ENCODE peak calls at places on chromosomes 6 and 20, in four cellular contexts. L is NCI-H1694 treated with DMSO at 0.1 percent for 48 hours; Y is activated T-cell treated with anti-CD3 and anti-CD28 coated beads, Interleukin-2, amount 50 U/mL, for 72 hours; Z is iPS-NIHi11. M is an unnamed sample.

GRCh38 chr6:80547827-80548226 is 441.4 kb downstream of the BCKDHB start:
- DNase-seq in L (no peak), Y (no peak), Z (no peak), M (peak; percentile 90)

GRCh38 chr6:33726696-33727095 is 15.2 kb upstream of the UQCC2 start:
- DNase-seq in L (no peak), Y (no peak), Z (no peak), M (no peak)

GRCh38 chr6:118665011-118665410 is 13.6 kb upstream of the CEP85L start:
- DNase-seq in L (no peak), Y (no peak), Z (no peak), M (no peak)

GRCh38 chr6:9140861-9141534 is 705.7 kb upstream of the SLC35B3 start:
- DNase-seq in L (peak; percentile 22), Y (no peak), Z (no peak), M (peak; percentile 9)

GRCh38 chr20:48702388-48703041 is 125.3 kb downstream of the PREX1 start:
- DNase-seq in L (no peak), Y (no peak), Z (peak; percentile 75), M (no peak)

GRCh38 chr6:2749972-2750600 is 636 bp downstream of the MYLK4 start:
- DNase-seq in L (peak; percentile 57), Y (peak; percentile 70), Z (peak; percentile 72), M (peak; percentile 73)

GRCh38 chr6:30782425-30783014 is 38.2 kb upstream of the IER3 start:
- DNase-seq in L (no peak), Y (no peak), Z (no peak), M (no peak)

GRCh38 chr6:46419576-46420002 is 71.7 kb downstream of the RCAN2 start:
- DNase-seq in L (peak; percentile 15), Y (peak; percentile 33), Z (peak; percentile 67), M (peak; percentile 90)

GRCh38 chr20:10501377-10501776 is 66.3 kb downstream of the SLX4IP start:
- DNase-seq in L (no peak), Y (peak; percentile 19), Z (no peak), M (no peak)

M was measured in choroid plexus epithelial cell.